ENCODE peak calls at places on chromosome 10, in six cellular contexts. F is CD8-positive, alpha-beta T cell; X is AG04450; L is heart left ventricle; G is neuronal stem cell; N is astrocyte of the spinal cord. E is an unnamed sample.

GRCh38 chr10:100816671-100817070 is 71.3 kb downstream of the PAX2 start:
- DNase-seq in F (no peak), X (no peak), L (no peak), G (peak), N (no peak), E (no peak)

GRCh38 chr10:123766012-123766411 is 99.9 kb downstream of the GPR26 start:
- DNase-seq in F (no peak), X (no peak), L (no peak), G (no peak), N (no peak), E (no peak)

GRCh38 chr10:104117839-104118323 is 4.1 kb upstream of the SFR1 start:
- DNase-seq in F (no peak), X (no peak), L (no peak), G (no peak), N (peak), E (no peak)

GRCh38 chr10:26621889-26622681 is 75.4 kb upstream of the PDSS1 start:
- DNase-seq in F (peak), X (no peak), L (peak), G (peak), N (no peak), E (peak)

GRCh38 chr10:63464402-63465292 is 1.1 kb downstream of the JMJD1C start:
- DNase-seq in F (no peak), X (no peak), L (no peak), G (no peak), N (peak), E (no peak)

GRCh38 chr10:16195178-16195769 is 241.5 kb upstream of the PTER start:
- DNase-seq in F (no peak), X (no peak), L (no peak), G (no peak), N (no peak), E (no peak)

GRCh38 chr10:4121531-4122380 is 336.7 kb upstream of the KLF6 start:
- DNase-seq in F (no peak), X (no peak), L (peak), G (no peak), N (no peak), E (peak)

GRCh38 chr10:79241629-79241989 is 105.7 kb upstream of the PPIF start:
- DNase-seq in F (no peak), X (no peak), L (no peak), G (no peak), N (no peak), E (no peak)

GRCh38 chr10:9504227-9504626 is 1449.7 kb downstream of the GATA3 start:
- DNase-seq in F (no peak), X (no peak), L (no peak), G (no peak), N (no peak), E (no peak)

GRCh38 chr10:106083572-106083971 is 1080.9 kb downstream of the SORCS1 start:
- DNase-seq in F (no peak), X (no peak), L (no peak), G (no peak), N (no peak), E (no peak)

GRCh38 chr10:49357895-49358294 is 38.0 kb downstream of the DRGX start:
- DNase-seq in F (no peak), X (no peak), L (no peak), G (no peak), N (no peak), E (no peak)

GRCh38 chr10:48498940-48499510 is 105.8 kb downstream of the ARHGAP22 start:
- DNase-seq in F (peak), X (no peak), L (peak), G (no peak), N (no peak), E (no peak)

GRCh38 chr10:60296073-60296472 is 93.6 kb downstream of the ANK3 start:
- DNase-seq in F (no peak), X (no peak), L (no peak), G (no peak), N (no peak), E (no peak)

GRCh38 chr10:17206210-17206709 is 4.8 kb upstream of the TRDMT1 start:
- DNase-seq in F (no peak), X (no peak), L (no peak), G (no peak), N (peak), E (no peak)

GRCh38 chr10:8444630-8445029 is 390.1 kb downstream of the GATA3 start:
- DNase-seq in F (peak), X (no peak), L (no peak), G (no peak), N (no peak), E (no peak)

GRCh38 chr10:86830043-86830591 is 73.7 kb downstream of the BMPR1A start:
- DNase-seq in F (no peak), X (no peak), L (no peak), G (no peak), N (no peak), E (no peak)

GRCh38 chr10:128540806-128541739 is 414.9 kb upstream of the MKI67 start:
- DNase-seq in F (no peak), X (no peak), L (peak), G (peak), N (no peak), E (no peak)

GRCh38 chr10:101902032-101902799 is 58.6 kb upstream of the KCNIP2 start:
- DNase-seq in F (no peak), X (no peak), L (no peak), G (peak), N (no peak), E (no peak)

GRCh38 chr10:10293431-10293830 is 724.2 kb upstream of the CELF2 start:
- DNase-seq in F (no peak), X (no peak), L (peak), G (peak), N (peak), E (peak)

GRCh38 chr10:58892039-58892665 is 284.3 kb upstream of the PHYHIPL start:
- DNase-seq in F (no peak), X (no peak), L (peak), G (no peak), N (peak), E (no peak)

GRCh38 chr10:94129393-94130130 is 135.8 kb downstream of the PLCE1 start:
- DNase-seq in F (no peak), X (peak), L (peak), G (no peak), N (peak), E (peak)

GRCh38 chr10:110721406-110722038 is 77.4 kb downstream of the RBM20 start:
- DNase-seq in F (no peak), X (no peak), L (no peak), G (no peak), N (no peak), E (no peak)

GRCh38 chr10:24262929-24263653 is 54.2 kb downstream of the KIAA1217 start:
- DNase-seq in F (no peak), X (no peak), L (no peak), G (no peak), N (no peak), E (no peak)

GRCh38 chr10:93815304-93816091 is 57.8 kb downstream of the LGI1 start:
- DNase-seq in F (no peak), X (no peak), L (no peak), G (peak), N (peak), E (no peak)

GRCh38 chr10:71564221-71564820 is 155.3 kb downstream of the C10orf105 start:
- DNase-seq in F (no peak), X (no peak), L (no peak), G (no peak), N (no peak), E (no peak)

GRCh38 chr10:5349362-5349761 is 15.4 kb upstream of the UCN3 start:
- DNase-seq in F (no peak), X (no peak), L (no peak), G (no peak), N (no peak), E (no peak)

GRCh38 chr10:133056001-133056400 is 31.7 kb upstream of the ADGRA1 start:
- DNase-seq in F (no peak), X (no peak), L (no peak), G (no peak), N (no peak), E (no peak)

GRCh38 chr10:30048768-30049507 is 10.4 kb downstream of the JCAD start:
- DNase-seq in F (no peak), X (no peak), L (no peak), G (no peak), N (no peak), E (no peak)

GRCh38 chr10:77643795-77644468 is 6.3 kb upstream of the KCNMA1 start:
- DNase-seq in F (peak), X (peak), L (no peak), G (no peak), N (peak), E (no peak)

GRCh38 chr10:7533657-7534479 is 123.0 kb upstream of the SFMBT2 start:
- DNase-seq in F (no peak), X (no peak), L (no peak), G (no peak), N (peak), E (no peak)

GRCh38 chr10:3761916-3762708 is 22.9 kb downstream of the KLF6 start:
- DNase-seq in F (peak), X (no peak), L (no peak), G (peak), N (no peak), E (no peak)

GRCh38 chr10:104127411-104127810 is 5.4 kb downstream of the SFR1 start:
- DNase-seq in F (no peak), X (no peak), L (no peak), G (peak), N (no peak), E (no peak)

GRCh38 chr10:103155485-103156085 is 37.5 kb downstream of the NT5C2 start:
- DNase-seq in F (no peak), X (no peak), L (no peak), G (no peak), N (no peak), E (no peak)

GRCh38 chr10:53122265-53122664 is 349.7 kb upstream of the MBL2 start:
- DNase-seq in F (no peak), X (no peak), L (no peak), G (no peak), N (no peak), E (no peak)

GRCh38 chr10:132834891-132835847 is 49.2 kb upstream of the NKX6-2 start:
- DNase-seq in F (no peak), X (no peak), L (no peak), G (no peak), N (no peak), E (peak)

GRCh38 chr10:132574783-132575319 is 37.3 kb downstream of the INPP5A start:
- DNase-seq in F (no peak), X (no peak), L (no peak), G (no peak), N (peak), E (peak)

GRCh38 chr10:124611738-124612137 is 132.4 kb downstream of the FAM53B start:
- DNase-seq in F (peak), X (no peak), L (no peak), G (no peak), N (no peak), E (no peak)

GRCh38 chr10:49837096-49837495 is 75.0 kb upstream of the OGDHL start:
- DNase-seq in F (no peak), X (no peak), L (no peak), G (no peak), N (peak), E (no peak)

GRCh38 chr10:24958701-24959392 is 6.4 kb upstream of the PRTFDC1 start:
- DNase-seq in F (no peak), X (no peak), L (no peak), G (no peak), N (peak), E (no peak)

GRCh38 chr10:46283945-46284285 is 2.9 kb upstream of the ANTXRL start:
- DNase-seq in F (peak), X (no peak), L (peak), G (no peak), N (no peak), E (no peak)
- H3K4me3 ChIP-seq in F (peak), X (peak), L (no peak), G (no peak), N (peak), E (no peak)

GRCh38 chr10:14074062-14074884 is 256.5 kb downstream of the FRMD4A start:
- DNase-seq in F (no peak), X (peak), L (peak), G (no peak), N (peak), E (peak)
- H3K4me3 ChIP-seq in F (no peak), X (peak), L (no peak), G (no peak), N (no peak), E (no peak)

GRCh38 chr10:98296514-98296913 is 28.5 kb upstream of the LOXL4 start:
- DNase-seq in F (no peak), X (no peak), L (no peak), G (no peak), N (peak), E (no peak)
- H3K4me3 ChIP-seq in F (no peak), X (no peak), L (no peak), G (no peak), N (no peak), E (no peak)

GRCh38 chr10:116742367-116743265 is at the start of gene HSPA12A:
- DNase-seq in F (peak), X (peak), L (peak), G (peak), N (peak), E (peak)
- H3K4me3 ChIP-seq in F (peak), X (peak), L (peak), G (peak), N (peak), E (peak)

E was measured in aorta.